ENCODE peak calls at places on chromosomes 2 and 18, in nine cellular contexts. J is GM13977, Z is kidney, D is endothelial cell, U is right atrium auricular region, K is A549, R is HFF-Myc, B is Peyer's patch, N is AG09319. T is an unnamed sample.

GRCh38 chr2:68449395-68449678 is 17.8 kb downstream of the FBXO48 start:
- DNase-seq in J (no peak), Z (no peak), D (no peak), U (no peak), K (no peak), R (no peak), B (no peak), N (no peak), T (no peak)

GRCh38 chr18:13112982-13113381 is 105.6 kb upstream of the LDLRAD4 start:
- DNase-seq in J (no peak), Z (peak), D (peak), U (peak), K (peak), R (no peak), B (no peak), N (no peak), T (no peak)

GRCh38 chr18:49548266-49548665 is 13.6 kb upstream of the LIPG start:
- DNase-seq in J (no peak), Z (no peak), D (no peak), U (no peak), K (peak), R (peak), B (no peak), N (no peak), T (no peak)

GRCh38 chr18:21163647-21164625 is 52.3 kb upstream of the ROCK1 start:
- DNase-seq in J (no peak), Z (no peak), D (no peak), U (no peak), K (peak), R (peak), B (no peak), N (peak), T (no peak)

GRCh38 chr2:202643012-202643858 is 8.5 kb downstream of the FAM117B start:
- DNase-seq in J (peak), Z (no peak), D (no peak), U (no peak), K (no peak), R (no peak), B (no peak), N (no peak), T (no peak)

GRCh38 chr2:232053777-232054176 is 92.3 kb downstream of the DIS3L2 start:
- DNase-seq in J (no peak), Z (no peak), D (no peak), U (no peak), K (no peak), R (no peak), B (no peak), N (no peak), T (no peak)

GRCh38 chr18:8177330-8178016 is 431.8 kb upstream of the RAB12 start:
- DNase-seq in J (no peak), Z (no peak), D (no peak), U (no peak), K (peak), R (no peak), B (no peak), N (no peak), T (no peak)

GRCh38 chr18:25672490-25672889 is 320.5 kb upstream of the ZNF521 start:
- DNase-seq in J (no peak), Z (no peak), D (peak), U (no peak), K (no peak), R (no peak), B (no peak), N (no peak), T (no peak)

GRCh38 chr2:238439093-238439849 is 12.5 kb downstream of the ASB1 start:
- DNase-seq in J (no peak), Z (no peak), D (no peak), U (peak), K (peak), R (no peak), B (no peak), N (peak), T (no peak)

GRCh38 chr18:6920099-6920955 is 190.8 kb downstream of the ARHGAP28 start:
- DNase-seq in J (peak), Z (no peak), D (peak), U (no peak), K (peak), R (peak), B (no peak), N (peak), T (no peak)

GRCh38 chr2:217452928-217453327 is 549.9 kb downstream of the TNS1 start:
- DNase-seq in J (no peak), Z (no peak), D (no peak), U (no peak), K (no peak), R (no peak), B (no peak), N (no peak), T (no peak)

GRCh38 chr18:9096698-9097097 is 5.8 kb upstream of the NDUFV2 start:
- DNase-seq in J (no peak), Z (no peak), D (no peak), U (no peak), K (no peak), R (no peak), B (no peak), N (no peak), T (no peak)

GRCh38 chr2:1024981-1025380 is 74.3 kb downstream of the SNTG2 start:
- DNase-seq in J (no peak), Z (no peak), D (no peak), U (no peak), K (no peak), R (no peak), B (no peak), N (no peak), T (no peak)

GRCh38 chr2:238741277-238741676 is 106.6 kb upstream of the TWIST2 start:
- DNase-seq in J (no peak), Z (no peak), D (no peak), U (peak), K (no peak), R (no peak), B (no peak), N (no peak), T (peak)

GRCh38 chr2:200962821-200963128 is 685 bp downstream of the ORC2 start:
- DNase-seq in J (no peak), Z (no peak), D (no peak), U (no peak), K (no peak), R (no peak), B (peak), N (no peak), T (no peak)

GRCh38 chr2:84971799-84972790 is 1.1 kb downstream of the KCMF1 start:
- DNase-seq in J (no peak), Z (peak), D (peak), U (no peak), K (peak), R (no peak), B (peak), N (no peak), T (peak)

GRCh38 chr2:24970483-24971299 is 1.1 kb downstream of the DNAJC27 start:
- DNase-seq in J (no peak), Z (no peak), D (peak), U (no peak), K (peak), R (no peak), B (no peak), N (no peak), T (no peak)

GRCh38 chr2:109339519-109339991 is 210.6 kb downstream of the SH3RF3 start:
- DNase-seq in J (no peak), Z (no peak), D (no peak), U (peak), K (no peak), R (no peak), B (no peak), N (no peak), T (peak)

GRCh38 chr18:31648966-31649429 is 35.4 kb downstream of the B4GALT6 start:
- DNase-seq in J (peak), Z (no peak), D (no peak), U (no peak), K (peak), R (no peak), B (no peak), N (no peak), T (no peak)

GRCh38 chr18:47931707-47932103 is 1.2 kb upstream of the SMAD2 start:
- DNase-seq in J (no peak), Z (no peak), D (peak), U (no peak), K (peak), R (no peak), B (no peak), N (no peak), T (no peak)

DNA sequence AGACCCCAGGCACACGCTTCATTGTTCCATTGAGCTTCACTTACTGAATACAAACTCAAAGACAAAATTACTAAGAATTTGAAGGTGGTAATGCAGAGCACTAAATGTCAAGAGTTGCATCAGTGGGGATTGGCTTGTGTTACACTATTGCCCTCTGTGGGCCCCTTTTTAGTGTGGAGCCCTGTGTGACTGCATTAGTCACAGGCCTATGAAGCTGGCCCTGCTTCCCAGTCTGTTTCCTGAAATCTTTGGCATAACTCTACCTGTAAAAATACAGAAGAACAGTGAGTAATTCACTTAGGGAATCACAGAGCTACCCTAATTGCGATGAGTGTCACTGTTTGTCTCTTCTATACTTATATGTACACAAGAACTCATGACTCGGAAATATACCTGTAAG is 40.0 kb upstream of the STPG4 start:
- DNase-seq in J (no peak), Z (no peak), D (no peak), U (no peak), K (peak), R (no peak), B (no peak), N (no peak), T (peak)
- TF ChIP-seq CTCF in J (no peak), Z (no peak), D (no peak), U (no peak), K (peak), R (no peak), B (no peak), N (no peak), T (no peak)

DNA sequence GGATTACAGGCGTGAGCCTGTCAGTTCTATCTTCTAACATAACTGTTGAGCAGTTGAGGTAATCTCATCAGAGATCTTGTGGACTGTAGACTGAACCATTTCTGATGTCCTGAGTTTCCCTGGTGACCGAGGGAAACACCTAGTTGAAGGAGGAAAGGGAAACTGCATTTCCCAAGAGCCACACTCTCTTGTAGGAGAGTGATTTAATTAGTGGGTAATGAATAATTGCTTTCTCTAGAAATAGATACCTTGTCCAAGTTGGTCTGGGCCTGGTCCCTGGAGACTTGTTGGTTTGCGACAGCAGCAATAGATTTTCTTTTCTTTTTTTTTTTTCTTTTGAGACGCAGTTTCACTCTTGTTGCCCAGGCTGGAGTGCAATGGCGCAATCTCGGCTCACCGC is 7.4 kb downstream of the TTLL4 start:
- DNase-seq in J (no peak), Z (no peak), D (no peak), U (no peak), K (no peak), R (no peak), B (no peak), N (no peak), T (no peak)
- TF ChIP-seq CTCF in J (no peak), Z (no peak), D (no peak), U (no peak), K (no peak), R (no peak), B (no peak), N (no peak), T (no peak)

GRCh38 chr2:15748736-15749323 is 157.2 kb downstream of the DDX1 start:
- DNase-seq in J (peak), Z (no peak), D (peak), U (no peak), K (peak), R (no peak), B (no peak), N (no peak), T (no peak)
- TF ChIP-seq CTCF in J (peak), Z (peak), D (peak), U (peak), K (peak), R (peak), B (peak), N (peak), T (peak)

GRCh38 chr2:20562540-20563225 is 88.2 kb downstream of the HS1BP3 start:
- DNase-seq in J (no peak), Z (no peak), D (peak), U (no peak), K (peak), R (no peak), B (peak), N (no peak), T (no peak)
- TF ChIP-seq CTCF in J (no peak), Z (no peak), D (no peak), U (no peak), K (no peak), R (peak), B (no peak), N (no peak), T (no peak)

DNA sequence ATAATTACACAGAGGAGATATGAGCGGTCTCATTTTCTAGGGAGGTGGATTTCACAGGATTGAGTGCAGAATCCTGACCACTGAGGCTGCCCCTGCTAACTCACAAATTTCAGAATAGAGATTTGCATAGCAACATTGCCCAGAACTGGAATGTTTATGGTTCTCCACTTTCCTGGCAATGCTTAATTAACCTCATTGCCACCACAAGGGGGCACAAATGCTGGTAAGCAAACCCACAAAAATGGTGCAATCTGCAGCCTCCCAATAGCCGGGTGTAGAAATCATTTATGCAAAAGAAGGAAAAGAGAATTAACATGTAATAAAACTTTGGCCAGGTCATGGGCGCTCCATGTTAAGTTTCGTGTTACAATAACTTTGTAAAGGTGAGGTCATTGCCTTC is 112.4 kb downstream of the CYRIA start:
- DNase-seq in J (no peak), Z (no peak), D (peak), U (no peak), K (peak), R (no peak), B (no peak), N (no peak), T (no peak)
- TF ChIP-seq CTCF in J (peak), Z (peak), D (peak), U (peak), K (peak), R (peak), B (peak), N (peak), T (peak)

DNA sequence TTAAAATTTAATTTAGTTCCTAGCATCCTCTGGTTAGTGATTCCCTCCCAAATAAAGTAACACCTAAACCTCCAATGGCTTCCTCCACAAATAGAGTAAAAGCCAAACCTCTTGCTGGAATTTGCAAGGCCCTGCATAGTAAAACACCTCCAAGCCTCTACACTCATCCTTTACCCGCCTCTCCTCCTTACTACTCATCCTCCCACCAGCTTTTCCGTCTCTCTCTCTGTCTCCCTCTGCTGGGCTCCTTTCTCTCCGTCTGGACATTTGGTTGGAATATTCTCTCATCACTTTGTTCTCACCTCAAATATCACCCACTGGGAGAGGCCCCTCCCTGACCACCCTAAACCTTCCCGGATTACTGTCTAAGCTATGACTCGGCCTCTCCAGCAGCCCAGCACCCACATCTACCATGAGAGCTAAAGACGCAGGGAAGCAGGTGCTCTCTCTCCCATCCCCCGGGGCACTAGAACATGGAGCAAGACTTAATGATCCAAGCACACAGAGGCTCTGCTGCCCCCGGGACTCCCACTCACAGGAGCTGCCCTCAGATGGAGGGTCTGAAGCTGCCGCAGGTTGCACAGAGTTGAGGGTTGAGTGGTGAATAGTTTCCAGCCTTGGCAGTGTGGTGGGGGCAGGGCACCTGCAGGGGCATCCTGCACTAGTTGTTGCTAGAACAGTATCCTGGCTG is 167.2 kb downstream of the FBXO15 start:
- DNase-seq in J (no peak), Z (no peak), D (peak), U (no peak), K (peak), R (no peak), B (no peak), N (no peak), T (no peak)
- TF ChIP-seq CTCF in J (no peak), Z (no peak), D (peak), U (no peak), K (peak), R (peak), B (no peak), N (peak), T (peak)

GRCh38 chr2:155708052-155708451 is 624.5 kb downstream of the NR4A2 start:
- DNase-seq in J (no peak), Z (no peak), D (no peak), U (no peak), K (no peak), R (no peak), B (no peak), N (no peak), T (no peak)
- TF ChIP-seq CTCF in J (no peak), Z (no peak), D (no peak), U (no peak), K (no peak), R (no peak), B (peak), N (no peak), T (no peak)

DNA sequence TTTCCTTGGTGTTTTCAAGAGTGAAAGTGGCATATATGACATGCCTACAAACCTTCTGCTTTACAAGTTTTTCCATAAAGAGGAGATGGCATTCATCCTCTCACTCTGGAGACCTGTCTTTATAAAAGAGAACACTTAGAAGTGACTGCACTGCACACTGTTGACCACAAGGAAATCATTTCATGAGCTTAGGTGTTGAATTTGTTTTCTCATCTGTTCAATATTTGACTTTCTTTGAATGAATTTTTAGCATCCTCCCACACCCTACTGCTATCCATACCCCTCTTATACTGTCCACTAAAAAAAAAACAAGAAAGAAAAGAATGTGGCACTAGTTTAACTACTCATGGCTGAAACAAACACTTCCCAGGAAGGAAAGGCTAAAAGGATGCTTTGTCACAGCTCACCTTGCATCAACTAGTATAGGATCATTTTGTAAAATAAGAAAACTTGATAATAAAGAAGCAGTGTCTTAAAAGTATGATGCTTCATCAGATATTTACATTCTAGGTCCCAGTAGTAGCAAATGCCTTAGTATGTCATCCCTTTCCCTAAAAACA is 83.0 kb downstream of the ACVR1 start:
- DNase-seq in J (no peak), Z (no peak), D (no peak), U (no peak), K (no peak), R (no peak), B (no peak), N (no peak), T (no peak)
- TF ChIP-seq CTCF in J (no peak), Z (peak), D (peak), U (no peak), K (no peak), R (peak), B (peak), N (peak), T (peak)

DNA sequence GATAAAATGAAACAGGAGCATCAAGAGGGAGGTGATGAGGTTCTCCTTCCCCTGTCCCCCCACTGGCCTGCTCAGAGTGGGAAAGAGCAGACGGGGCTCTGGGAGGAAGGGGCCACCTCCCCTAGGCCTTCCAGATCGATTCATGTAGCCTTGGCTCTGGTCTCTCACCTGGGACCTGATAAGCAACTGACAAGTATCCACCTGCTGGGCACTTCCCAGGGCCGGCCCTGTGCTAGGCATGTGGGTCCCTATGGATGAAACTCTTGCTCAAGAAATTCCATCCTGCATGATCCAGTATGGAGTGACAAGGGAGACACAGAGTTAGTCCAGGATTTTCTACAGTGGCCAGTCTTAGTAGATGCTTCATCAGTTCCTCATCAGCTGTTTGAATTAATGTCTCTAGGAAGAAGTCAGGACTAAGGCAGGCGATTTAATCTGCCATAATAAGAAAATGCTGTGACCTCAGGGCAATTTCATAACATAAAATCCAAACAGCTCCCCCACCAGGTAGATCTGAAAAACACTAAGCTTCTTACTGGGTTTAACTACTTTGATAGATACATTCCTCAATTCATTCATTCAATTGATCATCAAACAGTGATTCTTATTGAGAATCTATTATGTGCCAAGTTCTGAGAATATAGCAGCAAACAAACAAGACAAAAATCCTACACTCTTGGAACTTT is 44.7 kb upstream of the ZFP36L2 start:
- DNase-seq in J (no peak), Z (no peak), D (no peak), U (no peak), K (no peak), R (no peak), B (no peak), N (no peak), T (no peak)
- TF ChIP-seq CTCF in J (no peak), Z (no peak), D (no peak), U (no peak), K (peak), R (no peak), B (no peak), N (no peak), T (no peak)